ENCODE peak calls at places on chromosomes 16 and 17, in six cellular contexts. Z is mammary epithelial cell, H is GM12878, Y is IMR-90, X is K562, M is fibroblast of lung. U is an unnamed sample. For H4K20me1, the result is how much of the 10 kb centered on the place peaks cover.

GRCh38 chr16:23026777-23027362 is 122.4 kb downstream of the USP31 start:
- DNase-seq in Z (peak), H (no peak), Y (peak), X (peak), M (no peak), U (peak)

GRCh38 chr17:57293077-57293476 is 36.8 kb downstream of the MSI2 start:
- DNase-seq in Z (peak), H (no peak), Y (no peak), X (no peak), M (no peak), U (no peak)

GRCh38 chr17:77507116-77507885 is 366.5 kb downstream of the SEC14L1 start:
- DNase-seq in Z (no peak), H (no peak), Y (no peak), X (no peak), M (no peak), U (peak)

GRCh38 chr17:15273141-15273793 is 8.1 kb upstream of the PMP22 start:
- DNase-seq in Z (no peak), H (no peak), Y (peak), X (no peak), M (peak), U (no peak)

GRCh38 chr17:49015924-49016774 is 19.0 kb downstream of the IGF2BP1 start:
- DNase-seq in Z (no peak), H (no peak), Y (peak), X (no peak), M (peak), U (no peak)

GRCh38 chr17:16406742-16407674 is 8.4 kb upstream of the TRPV2 start:
- DNase-seq in Z (no peak), H (peak), Y (no peak), X (no peak), M (no peak), U (peak)

GRCh38 chr17:15929941-15930340 is 15.0 kb upstream of the ADORA2B start:
- DNase-seq in Z (no peak), H (no peak), Y (no peak), X (no peak), M (no peak), U (no peak)

GRCh38 chr16:50629334-50629733 is 51.8 kb downstream of the SNX20 start:
- DNase-seq in Z (no peak), H (no peak), Y (no peak), X (no peak), M (no peak), U (no peak)

GRCh38 chr17:72940511-72940910 is 152.0 kb downstream of the SLC39A11 start:
- DNase-seq in Z (no peak), H (no peak), Y (no peak), X (no peak), M (no peak), U (no peak)

GRCh38 chr17:64632193-64632592 is 29.9 kb downstream of the SMURF2 start:
- DNase-seq in Z (no peak), H (no peak), Y (no peak), X (no peak), M (no peak), U (no peak)

GRCh38 chr16:10242076-10242475 is 59.8 kb upstream of the GRIN2A start:
- DNase-seq in Z (no peak), H (no peak), Y (no peak), X (no peak), M (no peak), U (no peak)

GRCh38 chr16:69559164-69559563 is 6.6 kb upstream of the NFAT5 start:
- DNase-seq in Z (no peak), H (no peak), Y (no peak), X (no peak), M (no peak), U (no peak)

GRCh38 chr16:27326738-27327585 is 13.2 kb downstream of the IL4R start:
- DNase-seq in Z (peak), H (no peak), Y (peak), X (no peak), M (peak), U (peak)

GRCh38 chr17:81027038-81027437 is 7.9 kb upstream of the BAIAP2 start:
- DNase-seq in Z (no peak), H (no peak), Y (no peak), X (no peak), M (no peak), U (no peak)

GRCh38 chr17:65163990-65164495 is 26.9 kb downstream of the RGS9 start:
- DNase-seq in Z (peak), H (no peak), Y (peak), X (peak), M (peak), U (no peak)

GRCh38 chr16:17461951-17462729 is 8.6 kb downstream of the XYLT1 start:
- DNase-seq in Z (no peak), H (no peak), Y (no peak), X (no peak), M (no peak), U (peak)

GRCh38 chr17:44767493-44767892 is 8.7 kb downstream of the ADAM11 start:
- DNase-seq in Z (no peak), H (no peak), Y (no peak), X (no peak), M (no peak), U (peak)

GRCh38 chr17:32310927-32311568 is 30.9 kb downstream of the C17orf75 start:
- DNase-seq in Z (no peak), H (no peak), Y (no peak), X (no peak), M (peak), U (peak)

GRCh38 chr16:24497405-24497804 is 42.0 kb upstream of the RBBP6 start:
- DNase-seq in Z (peak), H (no peak), Y (peak), X (no peak), M (no peak), U (no peak)

GRCh38 chr17:55547027-55547670 is 35.9 kb upstream of the SMIM36 start:
- DNase-seq in Z (peak), H (no peak), Y (peak), X (no peak), M (peak), U (no peak)

GRCh38 chr16:50733468-50733867 is 8.4 kb upstream of the CYLD start:
- DNase-seq in Z (no peak), H (no peak), Y (no peak), X (no peak), M (no peak), U (no peak)

GRCh38 chr16:53836680-53837079 is 132.7 kb downstream of the FTO start:
- DNase-seq in Z (no peak), H (no peak), Y (no peak), X (no peak), M (no peak), U (no peak)

GRCh38 chr16:81522141-81522701 is 77.6 kb downstream of the CMIP start:
- DNase-seq in Z (no peak), H (no peak), Y (no peak), X (peak), M (no peak), U (no peak)

GRCh38 chr17:81866440-81867122 is 4.6 kb downstream of the ARHGDIA start:
- DNase-seq in Z (no peak), H (no peak), Y (no peak), X (peak), M (peak), U (no peak)

GRCh38 chr17:20852541-20853370 is 190.1 kb downstream of the USP22 start:
- DNase-seq in Z (peak), H (no peak), Y (no peak), X (peak), M (peak), U (peak)

GRCh38 chr16:5298202-5298601 is 200.6 kb upstream of the EEF2KMT start:
- DNase-seq in Z (no peak), H (no peak), Y (no peak), X (no peak), M (no peak), U (no peak)

GRCh38 chr17:41944943-41945342 is 14.5 kb downstream of the ODAD4 start:
- DNase-seq in Z (no peak), H (no peak), Y (no peak), X (no peak), M (no peak), U (no peak)

GRCh38 chr16:4402439-4403132 is 13.8 kb downstream of the CORO7 start:
- DNase-seq in Z (peak), H (no peak), Y (peak), X (peak), M (peak), U (peak)

GRCh38 chr17:3695129-3695722 is 729 bp downstream of the P2RX5 start:
- DNase-seq in Z (no peak), H (no peak), Y (no peak), X (no peak), M (no peak), U (no peak)

GRCh38 chr16:87956169-87956770 is 5.0 kb downstream of the BANP start:
- DNase-seq in Z (no peak), H (peak), Y (peak), X (peak), M (peak), U (peak)

GRCh38 chr17:71412803-71413202 is 708.0 kb upstream of the SOX9 start:
- DNase-seq in Z (peak), H (no peak), Y (peak), X (no peak), M (peak), U (no peak)

GRCh38 chr17:6346387-6346786 is 88.5 kb downstream of the AIPL1 start:
- DNase-seq in Z (no peak), H (no peak), Y (no peak), X (no peak), M (no peak), U (no peak)

GRCh38 chr16:22346463-22346862 is 28.0 kb downstream of the CDR2 start:
- DNase-seq in Z (no peak), H (no peak), Y (no peak), X (no peak), M (no peak), U (no peak)

GRCh38 chr17:50035421-50035879 is 20.5 kb upstream of the ITGA3 start:
- DNase-seq in Z (no peak), H (no peak), Y (no peak), X (no peak), M (no peak), U (no peak)
- TF ChIP-seq CTCF in Z (no peak), H (no peak), Y (no peak), X (no peak), M (peak), U (no peak)

DNA sequence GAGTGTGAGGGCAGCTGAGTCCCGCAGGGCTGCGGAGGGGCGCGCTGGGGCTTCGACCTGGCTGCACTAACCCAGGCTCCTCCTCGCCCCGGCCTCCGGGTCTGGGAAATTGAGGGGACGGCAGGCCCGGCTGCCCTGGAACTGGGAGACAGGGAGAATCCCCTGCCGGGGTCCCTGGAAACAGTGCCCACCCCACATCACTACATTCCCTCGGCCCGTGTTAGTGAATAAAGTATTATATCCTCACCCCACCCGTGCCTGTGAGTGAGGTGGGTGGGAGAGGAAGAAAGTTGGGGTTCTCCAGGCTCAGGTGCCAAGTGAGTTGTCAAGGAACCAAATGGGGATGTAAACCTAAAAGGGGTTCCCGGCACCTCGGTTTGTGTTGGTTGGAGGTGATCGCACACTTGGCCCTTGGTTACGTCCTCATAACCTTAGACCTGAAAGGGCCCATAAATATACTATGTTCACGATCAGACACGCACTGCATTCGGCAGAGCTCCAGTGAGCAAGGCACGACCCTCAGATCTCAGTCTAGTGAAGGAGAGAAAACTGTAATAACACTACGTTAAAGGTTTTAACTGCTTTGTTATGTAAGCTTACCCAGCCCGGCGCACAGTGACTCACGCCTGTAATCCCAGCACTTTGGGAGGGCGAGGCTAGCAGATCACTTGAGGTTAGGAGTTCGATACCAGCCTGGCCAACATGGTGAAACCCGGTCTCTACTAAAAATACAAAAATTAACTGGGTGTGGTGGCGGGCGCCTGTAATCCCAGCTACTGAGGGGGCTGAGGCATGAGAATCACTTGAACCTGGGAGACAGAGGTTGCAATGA is 11.2 kb downstream of the ZNF771 start:
- DNase-seq in Z (no peak), H (no peak), Y (no peak), X (no peak), M (no peak), U (no peak)
- H4K20me1 ChIP-seq in Z (under half), H (under half), Y (under half), X (under half), M (under half), U (under half)

GRCh38 chr17:75764417-75764710 is 628 bp downstream of the GALK1 start:
- DNase-seq in Z (no peak), H (no peak), Y (no peak), X (no peak), M (no peak), U (no peak)

GRCh38 chr17:75763613-75764416 is 1.2 kb downstream of the GALK1 start:
- DNase-seq in Z (peak), H (no peak), Y (no peak), X (no peak), M (no peak), U (no peak)

GRCh38 chr17:75763269-75763607 is 1.8 kb downstream of the GALK1 start:
- DNase-seq in Z (no peak), H (no peak), Y (no peak), X (no peak), M (no peak), U (no peak)

GRCh38 chr17:75765981-75766380 is 989 bp upstream of the GALK1 start:
- DNase-seq in Z (no peak), H (no peak), Y (no peak), X (no peak), M (no peak), U (no peak)

GRCh38 chr17:75764711-75765421 is at the start of gene GALK1:
- DNase-seq in Z (peak), H (no peak), Y (peak), X (peak), M (peak), U (peak)
- TF ChIP-seq CTCF in Z (peak), H (peak), Y (peak), X (peak), M (no peak), U (peak)

GRCh38 chr17:59328534-59329095 is 2.8 kb upstream of the YPEL2 start:
- DNase-seq in Z (no peak), H (no peak), Y (no peak), X (no peak), M (no peak), U (no peak)

GRCh38 chr17:59331129-59331928 is at the start of gene YPEL2:
- DNase-seq in Z (peak), H (peak), Y (peak), X (peak), M (peak), U (peak)

GRCh38 chr17:59329558-59330313 is 1.7 kb upstream of the YPEL2 start:
- DNase-seq in Z (peak), H (peak), Y (peak), X (peak), M (peak), U (peak)

GRCh38 chr17:59331929-59332889 is 754 bp downstream of the YPEL2 start:
- DNase-seq in Z (peak), H (no peak), Y (no peak), X (peak), M (no peak), U (peak)

GRCh38 chr17:59330314-59330942 is 1.0 kb upstream of the YPEL2 start:
- DNase-seq in Z (no peak), H (no peak), Y (no peak), X (peak), M (no peak), U (peak)
- H4K20me1 ChIP-seq in Z (under half), H (under half), Y (under half), X (under half), M (under half), U (under half)